ENCODE peak calls at places on chromosomes 3 and 15, in four cellular contexts. N is K562, W is HepG2, G is GM12878. Y is an unnamed sample.

GRCh38 chr15:36882487-36883108 is 217.8 kb downstream of the MEIS2 start:
- DNase-seq in N (no peak), W (no peak), G (no peak), Y (no peak)

GRCh38 chr3:119240582-119241434 is at the start of gene B4GALT4:
- DNase-seq in N (peak), W (peak), G (no peak), Y (peak)

GRCh38 chr15:64851503-64851840 is 9.8 kb downstream of the PLEKHO2 start:
- DNase-seq in N (no peak), W (no peak), G (no peak), Y (no peak)

GRCh38 chr15:81304226-81304625 is 19.7 kb downstream of the STARD5 start:
- DNase-seq in N (no peak), W (no peak), G (no peak), Y (no peak)

GRCh38 chr3:160168290-160168689 is 56.9 kb upstream of the C3orf80 start:
- DNase-seq in N (no peak), W (no peak), G (no peak), Y (no peak)

GRCh38 chr3:123064914-123065313 is 1.9 kb upstream of the PDIA5 start:
- DNase-seq in N (no peak), W (no peak), G (no peak), Y (no peak)

GRCh38 chr3:25403890-25404460 is 24.1 kb upstream of the RARB start:
- DNase-seq in N (no peak), W (no peak), G (no peak), Y (no peak)

GRCh38 chr3:195550723-195551122 is 7.6 kb upstream of the PPP1R2 start:
- DNase-seq in N (no peak), W (peak), G (no peak), Y (no peak)

DNA sequence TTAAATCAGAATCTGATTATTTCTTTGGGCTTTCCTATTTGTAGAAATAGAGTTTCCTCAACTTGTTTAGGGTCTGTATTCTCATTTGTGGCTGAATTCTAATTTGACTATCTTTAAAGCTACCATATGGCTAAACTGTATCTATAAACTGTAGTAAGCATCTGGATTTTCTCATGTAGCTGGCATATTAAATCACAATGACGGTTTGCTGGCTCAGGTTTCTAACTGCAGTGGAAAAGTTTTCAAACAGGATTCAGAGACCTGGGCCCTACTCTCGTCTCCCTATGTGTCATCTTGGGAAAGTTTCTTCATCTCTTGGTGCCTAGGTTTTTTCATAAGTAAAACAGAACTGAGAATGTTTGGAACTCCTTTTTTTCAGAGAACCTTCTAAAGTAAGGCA is 68.3 kb downstream of the GALK2 start:
- DNase-seq in N (no peak), W (no peak), G (no peak), Y (no peak)
- TF ChIP-seq SP1 in N (no peak), W (no peak), G (no peak), Y (no peak)

GRCh38 chr15:39194431-39194830 is 386.4 kb upstream of the THBS1 start:
- DNase-seq in N (no peak), W (no peak), G (no peak), Y (no peak)
- TF ChIP-seq FOXK2 in N (no peak), W (no peak), G (no peak), Y (no peak)

DNA sequence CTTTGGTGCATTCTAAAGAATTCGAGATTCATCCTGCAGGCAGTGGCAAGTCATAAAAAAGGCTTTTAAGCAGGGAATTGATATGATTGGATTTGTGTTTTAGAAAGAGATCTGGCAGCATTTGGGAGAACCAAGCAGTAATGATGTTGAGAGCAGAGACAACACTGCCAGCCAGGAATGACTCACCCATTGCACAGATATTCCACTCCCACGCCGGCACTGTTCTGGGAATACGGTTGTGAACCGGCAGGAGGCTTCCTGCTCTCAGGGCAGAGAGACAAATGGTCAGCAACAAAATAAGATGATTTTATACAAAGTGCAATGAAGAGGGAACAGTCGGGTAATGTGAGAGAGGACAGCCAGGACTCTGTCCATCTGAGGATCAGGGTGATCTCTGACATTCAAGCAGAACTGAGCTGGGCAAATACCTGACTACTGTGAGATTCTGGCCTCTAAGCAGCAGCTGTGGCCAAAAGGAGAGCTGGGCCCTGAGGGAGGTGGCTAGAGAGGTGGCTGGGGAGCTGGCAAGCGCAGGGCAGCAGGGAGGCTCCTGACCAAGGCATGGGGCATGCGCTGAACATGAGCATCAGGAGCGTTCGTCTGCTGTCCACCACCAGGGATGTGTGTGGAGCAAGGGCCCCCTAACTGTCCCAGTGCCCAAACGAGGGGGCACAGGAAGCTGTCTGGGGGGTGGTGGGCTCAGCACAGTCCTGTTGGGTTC is 56.1 kb upstream of the PLXNA1 start:
- DNase-seq in N (peak), W (no peak), G (no peak), Y (no peak)
- TF ChIP-seq TARDBP in N (no peak), W (no peak), G (no peak), Y (no peak)

GRCh38 chr3:62936626-62937254 is 61.5 kb upstream of the CADPS start:
- DNase-seq in N (no peak), W (no peak), G (no peak), Y (no peak)

GRCh38 chr3:62940763-62941632 is 65.8 kb upstream of the CADPS start:
- DNase-seq in N (no peak), W (no peak), G (no peak), Y (no peak)

GRCh38 chr3:62938583-62938982 is 63.4 kb upstream of the CADPS start:
- DNase-seq in N (no peak), W (no peak), G (no peak), Y (no peak)

GRCh38 chr3:62942761-62943160 is 67.5 kb upstream of the CADPS start:
- DNase-seq in N (no peak), W (no peak), G (no peak), Y (no peak)

GRCh38 chr3:62939707-62940106 is 64.5 kb upstream of the CADPS start:
- DNase-seq in N (no peak), W (no peak), G (no peak), Y (no peak)
- TF ChIP-seq SP1 in N (no peak), W (no peak), G (no peak), Y (no peak)

DNA sequence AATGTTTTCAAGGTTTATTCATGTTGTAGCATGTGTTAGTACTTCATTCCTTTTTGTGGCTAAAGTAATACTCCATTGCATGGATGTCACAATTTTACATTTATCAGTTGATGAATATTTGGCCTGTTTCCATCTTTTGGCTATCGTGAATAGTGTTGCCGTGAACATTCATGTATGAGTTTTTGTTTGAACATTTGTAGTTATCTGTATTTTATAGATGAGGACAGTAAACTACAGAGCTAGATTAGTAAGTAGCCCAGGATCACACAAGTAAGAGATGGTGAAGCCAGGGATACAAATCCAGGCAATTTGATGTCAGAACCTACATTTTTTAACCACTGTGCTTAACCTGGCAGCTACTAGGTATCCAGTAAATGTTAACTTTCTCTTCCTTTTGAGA is 63.2 kb downstream of the ASTE1 start:
- DNase-seq in N (no peak), W (no peak), G (no peak), Y (no peak)
- TF ChIP-seq FOXK2 in N (no peak), W (no peak), G (no peak), Y (no peak)

GRCh38 chr3:183122257-183122932 is 23.1 kb upstream of the MCCC1 start:
- DNase-seq in N (peak), W (peak), G (no peak), Y (peak)
- TF ChIP-seq TARDBP in N (no peak), W (no peak), G (no peak), Y (no peak)

GRCh38 chr3:165502707-165503106 is 306.5 kb upstream of the SLITRK3 start:
- DNase-seq in N (no peak), W (no peak), G (no peak), Y (no peak)
- TF ChIP-seq SP1 in N (no peak), W (no peak), G (no peak), Y (no peak)

DNA sequence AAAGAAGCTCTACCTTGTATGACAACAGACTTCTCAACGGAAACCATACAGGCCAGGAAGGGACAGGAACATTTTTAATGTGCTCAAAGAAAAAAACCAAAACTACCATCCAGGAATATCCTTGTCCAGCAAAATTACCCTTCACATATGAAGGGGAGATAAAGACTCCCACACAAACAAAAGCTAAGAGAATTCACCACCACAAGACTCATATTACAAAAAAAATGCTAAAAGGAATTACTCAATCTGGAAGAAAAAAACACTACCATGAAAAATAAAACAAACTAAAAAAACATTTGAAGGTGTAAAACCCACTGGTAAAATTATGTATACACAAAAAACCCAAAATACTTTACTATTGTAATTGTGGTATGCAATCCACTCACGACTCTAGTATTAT is 57.2 kb downstream of the DLG1 start:
- DNase-seq in N (no peak), W (no peak), G (no peak), Y (no peak)
- TF ChIP-seq FOXK2 in N (no peak), W (no peak), G (no peak), Y (no peak)